ENCODE peak calls at places on chromosomes 5 and 9, in four cellular contexts. R, V, Y and M are unnamed samples.

GRCh38 chr5:147968855-147969254 is 62.5 kb upstream of the C5orf46 start:
- DNase-seq in Y (no peak), V (no peak), R (no peak), M (no peak)

GRCh38 chr9:105194234-105194633 is 50.2 kb upstream of the SLC44A1 start:
- DNase-seq in Y (no peak), R (no peak), V (no peak), M (no peak)

GRCh38 chr5:61625682-61626620 is 293.9 kb downstream of the ZSWIM6 start:
- DNase-seq in R (no peak), V (peak), Y (no peak), M (peak)

GRCh38 chr9:76932778-76933177 is 26.9 kb upstream of the PRUNE2 start:
- DNase-seq in Y (no peak), V (no peak), R (no peak), M (no peak)

GRCh38 chr5:15717002-15717401 is 217.0 kb downstream of the FBXL7 start:
- DNase-seq in Y (no peak), V (no peak), R (no peak), M (no peak)

GRCh38 chr5:58156977-58157701 is 302.7 kb downstream of the PLK2 start:
- DNase-seq in Y (no peak), V (no peak), R (no peak), M (no peak)

GRCh38 chr9:76218151-76218867 is 175.9 kb downstream of the RFK start:
- DNase-seq in V (no peak), R (no peak), Y (no peak), M (no peak)

GRCh38 chr5:18754201-18754600 is 1119.9 kb downstream of the TAF11L14 start:
- DNase-seq in V (no peak), Y (no peak), R (no peak), M (no peak)